ENCODE peak calls at places on chromosomes 3 and 15, in nine cellular contexts. One of them, this sample, is unnamed.

GRCh38 chr3:48086736-48087470 is 70.7 kb upstream of the MAP4 start:
- DNase-seq in body of pancreas: no peak
- DNase-seq in mammary epithelial cell: peak; percentile 49
- DNase-seq in pancreas: no peak
- DNase-seq in neural progenitor cell: no peak
- DNase-seq in CD8-positive, alpha-beta T cell: no peak
- DNase-seq in HepG2: peak; percentile 38
- DNase-seq in RWPE2: no peak
- DNase-seq in left ventricle myocardium inferior: no peak
- DNase-seq in this sample: no peak

GRCh38 chr3:385151-385550 is 188.6 kb downstream of the CHL1 start:
- DNase-seq in pancreas: no peak
- DNase-seq in left ventricle myocardium inferior: no peak
- DNase-seq in neural progenitor cell: no peak
- DNase-seq in mammary epithelial cell: peak; percentile 27
- DNase-seq in body of pancreas: no peak
- DNase-seq in CD8-positive, alpha-beta T cell: no peak
- DNase-seq in RWPE2: no peak
- DNase-seq in HepG2: no peak
- DNase-seq in this sample: no peak

GRCh38 chr3:16618721-16619120 is 13.5 kb upstream of the DAZL start:
- DNase-seq in left ventricle myocardium inferior: no peak
- DNase-seq in neural progenitor cell: no peak
- DNase-seq in HepG2: no peak
- DNase-seq in CD8-positive, alpha-beta T cell: no peak
- DNase-seq in RWPE2: no peak
- DNase-seq in pancreas: no peak
- DNase-seq in body of pancreas: no peak
- DNase-seq in mammary epithelial cell: peak; percentile 14
- DNase-seq in this sample: no peak

GRCh38 chr3:43621406-43621973 is 321 bp downstream of the ANO10 start:
- DNase-seq in pancreas: no peak
- DNase-seq in mammary epithelial cell: no peak
- DNase-seq in left ventricle myocardium inferior: no peak
- DNase-seq in RWPE2: peak; percentile 62
- DNase-seq in CD8-positive, alpha-beta T cell: no peak
- DNase-seq in neural progenitor cell: no peak
- DNase-seq in body of pancreas: peak; percentile 44
- DNase-seq in HepG2: no peak
- DNase-seq in this sample: peak; percentile 89

GRCh38 chr3:152650177-152650576 is 184.8 kb upstream of the P2RY1 start:
- DNase-seq in left ventricle myocardium inferior: no peak
- DNase-seq in HepG2: peak; percentile 12
- DNase-seq in pancreas: peak; percentile 41
- DNase-seq in CD8-positive, alpha-beta T cell: no peak
- DNase-seq in body of pancreas: peak; percentile 36
- DNase-seq in neural progenitor cell: no peak
- DNase-seq in mammary epithelial cell: no peak
- DNase-seq in RWPE2: no peak
- DNase-seq in this sample: no peak

GRCh38 chr3:150371741-150372254 is 36.3 kb upstream of the TSC22D2 start:
- DNase-seq in HepG2: peak; percentile 85
- DNase-seq in CD8-positive, alpha-beta T cell: no peak
- DNase-seq in left ventricle myocardium inferior: no peak
- DNase-seq in neural progenitor cell: peak; percentile 33
- DNase-seq in pancreas: peak; percentile 83
- DNase-seq in body of pancreas: peak; percentile 77
- DNase-seq in mammary epithelial cell: peak; percentile 98
- DNase-seq in RWPE2: no peak
- DNase-seq in this sample: peak; percentile 90

GRCh38 chr3:106425021-106425420 is 556.2 kb upstream of the CBLB start:
- DNase-seq in body of pancreas: no peak
- DNase-seq in RWPE2: no peak
- DNase-seq in pancreas: no peak
- DNase-seq in neural progenitor cell: no peak
- DNase-seq in CD8-positive, alpha-beta T cell: no peak
- DNase-seq in left ventricle myocardium inferior: no peak
- DNase-seq in mammary epithelial cell: peak; percentile 16
- DNase-seq in HepG2: no peak
- DNase-seq in this sample: no peak

GRCh38 chr3:148772835-148773234 is 54.8 kb upstream of the CPB1 start:
- DNase-seq in CD8-positive, alpha-beta T cell: no peak
- DNase-seq in RWPE2: no peak
- DNase-seq in neural progenitor cell: no peak
- DNase-seq in pancreas: no peak
- DNase-seq in body of pancreas: no peak
- DNase-seq in mammary epithelial cell: no peak
- DNase-seq in HepG2: no peak
- DNase-seq in left ventricle myocardium inferior: no peak
- DNase-seq in this sample: no peak

GRCh38 chr15:80574590-80574989 is 120.5 kb upstream of the ABHD17C start:
- DNase-seq in neural progenitor cell: no peak
- DNase-seq in CD8-positive, alpha-beta T cell: no peak
- DNase-seq in RWPE2: peak; percentile 40
- DNase-seq in HepG2: no peak
- DNase-seq in body of pancreas: no peak
- DNase-seq in left ventricle myocardium inferior: no peak
- DNase-seq in mammary epithelial cell: no peak
- DNase-seq in pancreas: no peak
- DNase-seq in this sample: no peak

GRCh38 chr3:3714572-3714971 is 84.7 kb upstream of the LRRN1 start:
- DNase-seq in body of pancreas: no peak
- DNase-seq in HepG2: no peak
- DNase-seq in pancreas: no peak
- DNase-seq in RWPE2: no peak
- DNase-seq in mammary epithelial cell: no peak
- DNase-seq in CD8-positive, alpha-beta T cell: no peak
- DNase-seq in neural progenitor cell: no peak
- DNase-seq in left ventricle myocardium inferior: no peak
- DNase-seq in this sample: no peak

GRCh38 chr3:37458162-37458895 is 283.9 kb upstream of the LRRFIP2 start:
- DNase-seq in CD8-positive, alpha-beta T cell: no peak
- DNase-seq in mammary epithelial cell: no peak
- DNase-seq in pancreas: no peak
- DNase-seq in RWPE2: no peak
- DNase-seq in HepG2: no peak
- DNase-seq in left ventricle myocardium inferior: peak; percentile 31
- DNase-seq in neural progenitor cell: peak; percentile 12
- DNase-seq in body of pancreas: no peak
- DNase-seq in this sample: no peak

GRCh38 chr3:172648736-172649135 is 62.1 kb downstream of the NCEH1 start:
- DNase-seq in mammary epithelial cell: peak; percentile 29
- DNase-seq in CD8-positive, alpha-beta T cell: no peak
- DNase-seq in RWPE2: no peak
- DNase-seq in pancreas: no peak
- DNase-seq in body of pancreas: no peak
- DNase-seq in neural progenitor cell: no peak
- DNase-seq in HepG2: no peak
- DNase-seq in left ventricle myocardium inferior: no peak
- DNase-seq in this sample: no peak

GRCh38 chr3:107942244-107942643 is 148.6 kb downstream of the CD47 start:
- DNase-seq in HepG2: no peak
- DNase-seq in pancreas: no peak
- DNase-seq in neural progenitor cell: no peak
- DNase-seq in body of pancreas: no peak
- DNase-seq in mammary epithelial cell: peak; percentile 79
- DNase-seq in left ventricle myocardium inferior: no peak
- DNase-seq in CD8-positive, alpha-beta T cell: no peak
- DNase-seq in RWPE2: no peak
- DNase-seq in this sample: no peak

GRCh38 chr3:149575213-149575961 is 82.4 kb downstream of the WWTR1 start:
- DNase-seq in RWPE2: peak; percentile 74
- DNase-seq in HepG2: peak; percentile 57
- DNase-seq in CD8-positive, alpha-beta T cell: no peak
- DNase-seq in body of pancreas: no peak
- DNase-seq in mammary epithelial cell: peak; percentile 82
- DNase-seq in pancreas: no peak
- DNase-seq in neural progenitor cell: peak; percentile 18
- DNase-seq in left ventricle myocardium inferior: peak; percentile 50
- DNase-seq in this sample: no peak

GRCh38 chr3:108833616-108834015 is 11.0 kb downstream of the TRAT1 start:
- DNase-seq in HepG2: no peak
- DNase-seq in RWPE2: no peak
- DNase-seq in pancreas: no peak
- DNase-seq in neural progenitor cell: no peak
- DNase-seq in mammary epithelial cell: no peak
- DNase-seq in CD8-positive, alpha-beta T cell: no peak
- DNase-seq in left ventricle myocardium inferior: no peak
- DNase-seq in body of pancreas: no peak
- DNase-seq in this sample: no peak

GRCh38 chr3:44734646-44735168 is 5.3 kb downstream of the ZNF501 start:
- DNase-seq in body of pancreas: no peak
- DNase-seq in left ventricle myocardium inferior: no peak
- DNase-seq in CD8-positive, alpha-beta T cell: no peak
- DNase-seq in RWPE2: no peak
- DNase-seq in mammary epithelial cell: no peak
- DNase-seq in neural progenitor cell: no peak
- DNase-seq in HepG2: no peak
- DNase-seq in pancreas: no peak
- DNase-seq in this sample: no peak

GRCh38 chr3:44729384-44729910 is at the start of gene ZNF501:
- DNase-seq in neural progenitor cell: peak; percentile 89
- DNase-seq in CD8-positive, alpha-beta T cell: peak; percentile 89
- DNase-seq in mammary epithelial cell: peak; percentile 88
- DNase-seq in left ventricle myocardium inferior: peak; percentile 96
- DNase-seq in pancreas: peak; percentile 93
- DNase-seq in HepG2: peak; percentile 90
- DNase-seq in body of pancreas: peak; percentile 94
- DNase-seq in RWPE2: peak; percentile 92
- DNase-seq in this sample: no peak
- H3K9me3 ChIP-seq in neural progenitor cell: peaks cover 42% of the 10 kb centered on the region
- H3K9me3 ChIP-seq in CD8-positive, alpha-beta T cell: peaks cover 25% of the 10 kb centered on the region
- H3K9me3 ChIP-seq in mammary epithelial cell: peaks cover 65% of the 10 kb centered on the region
- H3K9me3 ChIP-seq in left ventricle myocardium inferior: peaks cover 93% of the 10 kb centered on the region
- H3K9me3 ChIP-seq in pancreas: no peaks in the 10 kb centered on the region
- H3K9me3 ChIP-seq in HepG2: peaks cover 49% of the 10 kb centered on the region
- H3K9me3 ChIP-seq in body of pancreas: no peaks in the 10 kb centered on the region
- H3K9me3 ChIP-seq in RWPE2: peaks cover 31% of the 10 kb centered on the region
- H3K9me3 ChIP-seq in this sample: peaks cover 30% of the 10 kb centered on the region

DNA sequence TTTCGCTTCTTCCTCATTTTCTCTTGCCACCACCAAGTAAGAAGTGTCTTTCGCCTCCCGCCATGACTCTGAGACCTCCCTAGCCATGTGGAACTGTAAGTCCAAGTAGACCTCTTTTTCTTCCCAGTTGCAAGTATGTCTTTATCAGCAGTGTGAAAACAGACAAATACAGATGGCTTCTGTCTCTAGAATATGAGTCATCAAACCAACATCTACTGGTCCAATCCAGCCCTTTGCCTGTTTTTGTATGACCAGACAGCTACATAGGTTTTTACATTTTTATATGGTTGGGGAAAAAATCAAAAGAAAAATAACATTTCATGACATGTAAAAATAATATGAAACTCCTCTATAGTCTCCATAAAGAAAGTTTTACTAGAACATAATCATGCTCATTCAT is 118.7 kb upstream of the PTPRG start:
- DNase-seq in RWPE2: no peak
- DNase-seq in mammary epithelial cell: no peak
- DNase-seq in body of pancreas: no peak
- DNase-seq in HepG2: no peak
- DNase-seq in neural progenitor cell: no peak
- DNase-seq in pancreas: no peak
- DNase-seq in CD8-positive, alpha-beta T cell: no peak
- DNase-seq in left ventricle myocardium inferior: no peak
- DNase-seq in this sample: no peak
- H3K9me3 ChIP-seq in RWPE2: no peaks in the 10 kb centered on the region
- H3K9me3 ChIP-seq in mammary epithelial cell: no peaks in the 10 kb centered on the region
- H3K9me3 ChIP-seq in body of pancreas: no peaks in the 10 kb centered on the region
- H3K9me3 ChIP-seq in HepG2: no peaks in the 10 kb centered on the region
- H3K9me3 ChIP-seq in neural progenitor cell: no peaks in the 10 kb centered on the region
- H3K9me3 ChIP-seq in pancreas: no peaks in the 10 kb centered on the region
- H3K9me3 ChIP-seq in CD8-positive, alpha-beta T cell: no peaks in the 10 kb centered on the region
- H3K9me3 ChIP-seq in left ventricle myocardium inferior: no peaks in the 10 kb centered on the region
- H3K9me3 ChIP-seq in this sample: no peaks in the 10 kb centered on the region

GRCh38 chr15:25066708-25067107 is 111.9 kb downstream of the SNRPN start:
- DNase-seq in RWPE2: peak; percentile 62
- DNase-seq in pancreas: no peak
- DNase-seq in CD8-positive, alpha-beta T cell: no peak
- DNase-seq in body of pancreas: no peak
- DNase-seq in left ventricle myocardium inferior: no peak
- DNase-seq in mammary epithelial cell: no peak
- DNase-seq in neural progenitor cell: no peak
- DNase-seq in HepG2: no peak
- DNase-seq in this sample: no peak
- H3K9me3 ChIP-seq in RWPE2: peaks cover 90% of the 10 kb centered on the region
- H3K9me3 ChIP-seq in pancreas: no peaks in the 10 kb centered on the region
- H3K9me3 ChIP-seq in CD8-positive, alpha-beta T cell: peaks cover 99% of the 10 kb centered on the region
- H3K9me3 ChIP-seq in body of pancreas: no peaks in the 10 kb centered on the region
- H3K9me3 ChIP-seq in left ventricle myocardium inferior: peaks cover 100% of the 10 kb centered on the region
- H3K9me3 ChIP-seq in mammary epithelial cell: peaks cover 99% of the 10 kb centered on the region
- H3K9me3 ChIP-seq in neural progenitor cell: peaks cover 27% of the 10 kb centered on the region
- H3K9me3 ChIP-seq in HepG2: peaks cover 100% of the 10 kb centered on the region
- H3K9me3 ChIP-seq in this sample: peaks cover 95% of the 10 kb centered on the region

DNA sequence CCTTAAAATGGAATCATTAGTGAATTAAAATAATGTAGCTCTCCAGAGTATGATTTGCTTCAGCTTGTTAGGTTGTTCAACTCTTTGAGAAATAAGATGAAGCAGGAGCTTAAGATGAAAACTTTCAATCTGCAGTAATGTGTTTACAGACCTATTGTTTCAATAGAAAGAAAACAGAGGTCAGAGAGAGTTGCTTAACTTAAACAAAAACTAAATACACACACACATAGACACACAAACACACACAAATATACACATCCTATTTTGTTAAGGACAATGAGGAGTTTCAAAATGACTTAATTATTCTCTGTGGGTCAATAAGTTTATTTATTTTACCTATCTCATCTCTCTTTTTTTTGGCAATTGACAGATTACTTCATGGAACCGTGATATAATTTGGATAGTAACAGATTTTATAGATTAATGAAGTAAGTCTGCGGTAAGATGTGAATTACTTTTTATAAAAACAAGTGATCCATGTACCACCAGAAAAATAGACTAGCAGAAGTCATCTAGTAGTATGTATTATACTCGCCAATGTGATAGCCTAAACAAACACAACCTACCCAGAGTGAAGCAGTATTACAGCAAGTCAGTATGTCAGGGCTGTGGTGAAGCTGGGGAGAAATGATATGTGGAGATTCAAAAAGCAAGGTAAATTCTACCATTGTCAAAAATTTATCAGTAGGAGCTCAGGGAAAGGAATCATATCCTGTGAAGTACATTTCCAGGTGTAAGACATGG is 76.7 kb upstream of the DCBLD2 start:
- DNase-seq in neural progenitor cell: no peak
- DNase-seq in left ventricle myocardium inferior: no peak
- DNase-seq in pancreas: no peak
- DNase-seq in body of pancreas: no peak
- DNase-seq in HepG2: no peak
- DNase-seq in mammary epithelial cell: no peak
- DNase-seq in CD8-positive, alpha-beta T cell: no peak
- DNase-seq in RWPE2: no peak
- DNase-seq in this sample: no peak
- H3K9me3 ChIP-seq in neural progenitor cell: no peaks in the 10 kb centered on the region
- H3K9me3 ChIP-seq in left ventricle myocardium inferior: no peaks in the 10 kb centered on the region
- H3K9me3 ChIP-seq in pancreas: no peaks in the 10 kb centered on the region
- H3K9me3 ChIP-seq in body of pancreas: no peaks in the 10 kb centered on the region
- H3K9me3 ChIP-seq in HepG2: no peaks in the 10 kb centered on the region
- H3K9me3 ChIP-seq in mammary epithelial cell: no peaks in the 10 kb centered on the region
- H3K9me3 ChIP-seq in CD8-positive, alpha-beta T cell: no peaks in the 10 kb centered on the region
- H3K9me3 ChIP-seq in RWPE2: no peaks in the 10 kb centered on the region
- H3K9me3 ChIP-seq in this sample: no peaks in the 10 kb centered on the region

GRCh38 chr15:100869151-100869999 is 10.3 kb upstream of the ALDH1A3 start:
- DNase-seq in body of pancreas: no peak
- DNase-seq in mammary epithelial cell: no peak
- DNase-seq in neural progenitor cell: peak; percentile 37
- DNase-seq in left ventricle myocardium inferior: no peak
- DNase-seq in CD8-positive, alpha-beta T cell: no peak
- DNase-seq in pancreas: no peak
- DNase-seq in RWPE2: no peak
- DNase-seq in HepG2: no peak
- DNase-seq in this sample: no peak
- H3K9me3 ChIP-seq in body of pancreas: no peaks in the 10 kb centered on the region
- H3K9me3 ChIP-seq in mammary epithelial cell: peaks cover 7% of the 10 kb centered on the region
- H3K9me3 ChIP-seq in neural progenitor cell: no peaks in the 10 kb centered on the region
- H3K9me3 ChIP-seq in left ventricle myocardium inferior: peaks cover 9% of the 10 kb centered on the region
- H3K9me3 ChIP-seq in CD8-positive, alpha-beta T cell: no peaks in the 10 kb centered on the region
- H3K9me3 ChIP-seq in pancreas: no peaks in the 10 kb centered on the region
- H3K9me3 ChIP-seq in RWPE2: no peaks in the 10 kb centered on the region
- H3K9me3 ChIP-seq in HepG2: peaks cover 13% of the 10 kb centered on the region
- H3K9me3 ChIP-seq in this sample: no peaks in the 10 kb centered on the region

This sample was measured in vagina.